ENCODE peak calls at places on chromosomes 11 and 22, in nine cellular contexts. G is neuronal stem cell; K is GM06990; J is CD8-positive, alpha-beta memory T cell; S is body of pancreas; M is kidney epithelial cell; V is endodermal cell; H is brain microvascular endothelial cell; A is RWPE2. I is an unnamed sample. For H3K27me3, the result is how much of the 10 kb centered on the place peaks cover.

GRCh38 chr11:96001037-96001436 is 77.1 kb upstream of the MTMR2 start:
- DNase-seq in K (no peak), S (peak), V (no peak), M (no peak), A (no peak), H (no peak), J (no peak), G (no peak), I (no peak)

GRCh38 chr11:133228406-133229330 is 303.6 kb downstream of the OPCML start:
- DNase-seq in A (no peak), M (no peak), G (peak), S (peak), V (peak), H (no peak), J (no peak), K (no peak), I (no peak)

GRCh38 chr11:2891901-2892214 is 6.3 kb upstream of the CDKN1C start:
- DNase-seq in K (no peak), V (no peak), S (peak), G (no peak), A (no peak), M (no peak), J (no peak), H (no peak), I (no peak)

GRCh38 chr11:330694-331314 is 10.1 kb upstream of the IFITM3 start:
- DNase-seq in H (no peak), K (peak), J (no peak), G (no peak), S (no peak), M (no peak), V (peak), A (no peak), I (no peak)

GRCh38 chr11:46122955-46123354 is 1.7 kb upstream of the PHF21A start:
- DNase-seq in H (peak), A (no peak), J (no peak), V (no peak), S (no peak), G (no peak), M (no peak), K (no peak), I (no peak)

GRCh38 chr11:45982656-45983470 is 60.4 kb downstream of the LARGE2 start:
- DNase-seq in V (peak), K (no peak), J (no peak), M (peak), G (peak), H (peak), A (no peak), S (peak), I (no peak)

GRCh38 chr11:132779487-132779886 is 752.8 kb downstream of the OPCML start:
- DNase-seq in M (no peak), S (no peak), V (no peak), J (no peak), H (peak), G (no peak), A (no peak), K (no peak), I (no peak)

GRCh38 chr22:32574397-32574796 is 99.8 kb downstream of the FBXO7 start:
- DNase-seq in K (no peak), H (no peak), J (no peak), M (no peak), G (no peak), S (no peak), A (no peak), V (no peak), I (no peak)

GRCh38 chr11:69497221-69497787 is 15.8 kb downstream of the LINC01488 start:
- DNase-seq in S (peak), G (peak), H (peak), V (no peak), J (peak), M (peak), A (peak), K (no peak), I (no peak)

GRCh38 chr11:47863189-47863892 is 15.2 kb upstream of the NUP160 start:
- DNase-seq in H (peak), V (no peak), A (no peak), J (no peak), M (no peak), K (peak), S (no peak), G (no peak), I (no peak)

GRCh38 chr11:20112291-20113146 is 47.8 kb downstream of the DBX1 start:
- DNase-seq in G (no peak), H (peak), M (peak), J (no peak), V (peak), S (peak), K (no peak), A (peak), I (no peak)
- H3K4me3 ChIP-seq in G (no peak), H (peak), M (no peak), J (no peak), V (no peak), S (no peak), K (no peak), A (no peak), I (no peak)

DNA sequence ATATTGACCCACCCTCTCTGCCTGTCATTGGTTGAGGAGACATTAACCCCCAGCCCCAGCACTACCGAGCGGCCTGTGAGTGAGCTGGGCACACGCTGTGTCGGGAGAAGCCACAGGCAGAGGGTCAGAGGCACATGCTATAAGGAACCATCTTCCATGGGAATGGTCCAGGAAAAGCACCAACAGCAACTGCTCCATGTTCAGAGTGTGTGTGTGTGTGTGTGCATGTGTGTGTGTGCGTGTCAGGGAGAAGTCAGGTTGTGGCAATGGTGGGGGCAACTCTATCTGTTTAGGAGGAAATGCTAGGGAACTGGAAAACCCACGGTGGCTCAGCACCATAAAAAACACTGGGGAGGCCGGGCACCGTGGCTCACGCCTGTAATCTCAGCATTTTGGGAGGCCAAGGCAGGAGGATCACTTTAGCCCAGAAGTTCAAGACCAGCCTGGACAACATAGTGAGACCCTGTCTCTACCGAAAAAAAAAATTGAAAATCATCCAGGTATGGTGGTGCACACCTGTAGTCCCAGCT is 49.3 kb downstream of the CD6 start:
- DNase-seq in V (no peak), J (no peak), H (no peak), S (no peak), K (no peak), A (peak), M (no peak), G (no peak), I (no peak)
- H3K27me3 ChIP-seq in V (half or more), J (under half), H (under half), S (under half), K (under half), A (under half), M (half or more), G (under half), I (under half)

DNA sequence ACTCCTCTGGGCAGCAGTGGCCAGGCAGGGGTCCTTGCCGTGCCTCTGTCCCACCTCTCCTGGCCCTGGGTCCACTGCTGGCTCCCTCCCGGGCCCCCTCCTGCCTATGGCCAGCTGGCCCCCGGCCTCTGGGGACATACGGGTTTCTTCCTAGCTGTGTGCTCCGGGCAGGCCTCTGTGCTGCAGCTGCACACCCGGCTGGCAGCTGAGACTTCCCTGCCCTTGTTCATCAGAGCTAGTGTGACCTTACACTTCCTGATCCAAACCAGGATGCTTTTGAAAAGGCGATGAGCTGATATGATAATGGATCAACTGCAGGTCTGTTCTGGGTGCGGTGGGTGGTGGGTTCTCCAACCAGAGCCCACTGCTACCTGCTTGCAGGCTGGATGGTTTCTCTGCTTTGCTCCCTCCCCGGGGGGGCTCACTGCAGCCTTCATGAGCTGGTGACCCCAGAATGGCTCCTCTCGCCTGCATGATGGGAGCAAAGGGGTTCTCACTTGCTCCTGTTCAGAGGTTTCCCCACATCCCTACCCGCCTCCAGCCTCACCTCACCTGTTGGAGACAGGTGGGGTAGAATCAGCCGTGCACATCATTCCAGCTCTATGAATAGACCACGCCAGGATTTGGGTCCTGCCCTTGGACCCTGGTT is 13.3 kb downstream of the B3GAT1 start:
- DNase-seq in J (no peak), A (no peak), H (no peak), M (no peak), S (no peak), V (no peak), K (no peak), G (no peak), I (no peak)
- H3K4me3 ChIP-seq in J (no peak), A (no peak), H (no peak), M (no peak), S (no peak), V (no peak), K (no peak), G (no peak), I (no peak)

DNA sequence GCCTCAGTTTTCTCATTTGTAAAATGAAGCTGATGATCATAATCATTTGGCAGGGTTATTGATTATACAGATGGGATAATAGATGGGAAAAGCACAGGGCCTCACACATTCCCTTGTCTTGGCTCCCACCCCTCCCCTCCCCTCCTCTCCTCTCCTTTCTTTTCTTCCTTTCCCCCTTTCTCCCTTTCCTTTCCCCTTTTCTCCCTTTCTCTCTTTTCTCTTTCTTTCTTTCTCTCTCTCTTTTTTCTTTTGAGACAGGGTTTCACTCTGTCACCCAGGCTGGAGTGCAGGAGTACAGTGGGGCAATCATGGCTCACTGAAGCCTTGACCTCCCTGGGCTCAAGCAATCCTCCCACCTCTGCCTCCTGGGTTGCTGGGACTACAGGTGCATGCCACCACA is 161.0 kb upstream of the NARS2 start:
- DNase-seq in H (no peak), S (no peak), J (no peak), G (no peak), K (no peak), V (no peak), M (no peak), A (no peak), I (no peak)
- H3K27me3 ChIP-seq in H (under half), S (under half), J (under half), G (under half), K (under half), V (under half), M (under half), A (under half), I (under half)

DNA sequence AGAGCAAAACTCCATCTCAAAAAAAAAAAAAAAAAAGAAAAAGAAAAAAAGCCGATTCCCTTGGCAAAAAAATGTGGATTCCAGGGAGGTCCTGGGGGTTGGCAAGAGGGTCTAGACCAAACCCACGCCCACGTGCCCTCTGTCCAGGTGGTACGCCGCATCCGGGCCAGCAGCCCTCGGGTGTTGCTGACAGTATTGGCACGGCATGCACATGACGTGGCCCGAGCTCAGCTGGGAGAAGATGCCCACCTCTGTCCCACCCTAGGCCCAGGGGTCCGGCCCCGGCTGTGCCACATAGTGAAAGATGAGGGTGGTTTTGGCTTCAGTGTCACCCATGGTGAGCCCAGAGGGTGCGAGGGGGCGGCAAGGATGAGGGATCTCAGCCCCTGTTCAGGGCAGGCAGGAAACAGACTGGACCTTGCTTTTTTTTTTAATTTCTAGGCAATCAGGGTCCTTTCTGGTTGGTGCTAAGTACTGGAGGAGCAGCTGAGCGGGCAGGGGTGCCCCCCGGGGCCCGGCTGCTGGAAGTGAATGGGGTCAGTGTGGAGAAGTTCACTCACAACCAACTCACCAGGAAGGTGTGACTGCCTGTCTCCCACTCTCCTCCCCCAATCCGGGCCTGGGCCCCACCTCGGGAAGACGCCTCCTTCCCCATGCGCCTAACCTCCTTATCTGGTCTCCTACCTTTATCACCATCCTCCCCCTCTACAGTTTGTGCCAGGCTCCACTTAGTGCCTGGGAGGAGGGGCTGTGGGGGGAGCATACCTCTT is 2.0 kb downstream of the NHERF4 start:
- DNase-seq in A (no peak), G (no peak), M (no peak), S (no peak), H (no peak), K (no peak), V (peak), J (no peak), I (no peak)
- H3K4me3 ChIP-seq in A (no peak), G (no peak), M (no peak), S (no peak), H (no peak), K (no peak), V (no peak), J (no peak), I (no peak)

GRCh38 chr22:39238124-39238466 is 6.7 kb downstream of the PDGFB start:
- DNase-seq in S (no peak), M (no peak), G (no peak), A (no peak), H (no peak), V (no peak), J (no peak), K (no peak), I (no peak)
- H3K27me3 ChIP-seq in S (under half), M (under half), G (under half), A (under half), H (under half), V (under half), J (under half), K (under half), I (under half)

I was measured in CD4-positive, alpha-beta memory T cell.